ENCODE peak calls at places on chromosomes 7 and 10, in six cellular contexts. N, E, D, T, P and X are unnamed samples.

GRCh38 chr10:63671317-63671937 is 150.2 kb downstream of the REEP3 start:
- DNase-seq in D (no peak), P (no peak), E (peak), N (no peak), T (peak), X (peak)

GRCh38 chr10:50622497-50623298 is 1.1 kb downstream of the SGMS1 start:
- DNase-seq in N (peak), E (peak), D (peak), T (peak), P (peak), X (peak)

GRCh38 chr10:21355591-21356011 is 169.9 kb downstream of the SKIDA1 start:
- DNase-seq in D (no peak), N (no peak), T (peak), P (no peak), E (peak), X (peak)

GRCh38 chr10:11793762-11794479 is 29.2 kb upstream of the PROSER2 start:
- DNase-seq in P (no peak), D (no peak), T (peak), N (no peak), E (peak), X (peak)

GRCh38 chr10:2477154-2477553 is 590.2 kb upstream of the PFKP start:
- DNase-seq in E (no peak), P (no peak), D (no peak), N (no peak), T (no peak), X (no peak)

GRCh38 chr7:25750738-25751529 is 401.1 kb upstream of the NFE2L3 start:
- DNase-seq in E (no peak), T (no peak), P (no peak), D (peak), N (no peak), X (no peak)

GRCh38 chr7:117308891-117309290 is 14.0 kb downstream of the WNT2 start:
- DNase-seq in N (no peak), D (no peak), T (no peak), E (no peak), P (no peak), X (no peak)

GRCh38 chr10:15829495-15829894 is 30.8 kb downstream of the MINDY3 start:
- DNase-seq in N (no peak), T (no peak), D (no peak), E (no peak), P (no peak), X (no peak)

GRCh38 chr10:115129752-115130151 is 36.6 kb downstream of the ATRNL1 start:
- DNase-seq in N (peak), P (no peak), E (peak), T (peak), D (no peak), X (peak)

GRCh38 chr7:115230882-115231508 is 309.1 kb downstream of the MDFIC start:
- DNase-seq in E (peak), N (no peak), T (peak), D (peak), P (no peak), X (peak)

DNA sequence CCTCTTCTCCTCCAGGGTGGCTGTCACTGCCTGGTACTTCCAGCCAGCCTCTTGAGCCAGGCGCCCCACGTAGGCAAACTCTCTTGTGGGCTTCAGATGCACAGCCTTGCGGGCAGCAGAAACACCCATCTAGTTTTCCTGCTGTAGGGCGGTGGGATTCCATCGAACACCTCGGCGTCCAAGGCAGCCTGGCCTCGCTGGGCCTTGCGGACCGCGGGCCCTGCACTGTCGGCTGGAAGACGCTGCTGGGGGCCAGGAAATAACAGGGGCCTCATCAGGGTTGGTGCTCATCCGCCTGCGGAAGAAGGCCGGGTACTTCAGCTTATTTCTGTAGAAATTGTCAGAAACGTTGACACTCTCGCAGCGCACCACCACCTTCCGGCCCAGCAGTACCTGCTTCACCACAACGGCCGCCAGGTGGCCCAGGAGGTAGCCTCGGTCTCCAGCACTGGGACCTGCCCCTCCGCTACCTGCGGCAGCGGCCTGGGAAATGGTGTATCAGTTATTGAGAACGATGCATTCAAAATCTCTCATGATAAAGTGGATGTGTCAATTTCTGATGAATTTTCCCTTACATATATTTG is 61.1 kb downstream of the WDFY4 start:
- DNase-seq in T (no peak), D (no peak), N (no peak), E (no peak), P (peak), X (no peak)
- TF ChIP-seq CTCF in T (no peak), D (no peak), N (no peak), E (no peak), P (no peak), X (peak)

DNA sequence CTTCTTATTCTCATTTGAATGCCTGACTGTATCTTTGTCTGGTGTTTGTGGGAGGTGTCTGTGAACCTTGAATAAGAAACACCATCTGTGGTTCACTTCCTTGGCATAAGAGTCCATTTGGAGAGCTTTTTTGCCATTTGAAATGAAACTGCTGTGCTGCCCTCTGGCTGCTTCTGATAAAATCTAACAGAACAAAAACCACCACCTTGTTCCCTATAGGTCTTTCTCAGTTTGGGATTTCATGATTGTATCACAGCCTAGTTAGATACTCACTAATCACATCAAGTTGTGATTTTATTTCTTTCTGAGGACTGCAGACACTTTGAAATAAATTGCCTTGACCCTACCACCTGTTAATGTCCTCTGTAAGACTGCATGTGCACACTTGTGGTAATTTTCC is 102.7 kb upstream of the FAM13C start:
- DNase-seq in T (peak), N (no peak), P (no peak), E (peak), D (no peak), X (no peak)
- TF ChIP-seq CTCF in T (peak), N (no peak), P (no peak), E (peak), D (peak), X (no peak)

GRCh38 chr7:2070151-2070763 is 162.5 kb downstream of the MAD1L1 start:
- DNase-seq in E (no peak), D (no peak), T (no peak), N (no peak), P (no peak), X (no peak)

GRCh38 chr7:2071133-2071832 is 161.5 kb downstream of the MAD1L1 start:
- DNase-seq in E (no peak), N (peak), T (no peak), D (no peak), P (no peak), X (no peak)

GRCh38 chr7:2069472-2069860 is 163.3 kb downstream of the MAD1L1 start:
- DNase-seq in E (no peak), D (no peak), N (no peak), T (peak), P (no peak), X (no peak)

GRCh38 chr7:2066251-2066919 is 166.4 kb downstream of the MAD1L1 start:
- DNase-seq in D (no peak), E (no peak), P (peak), T (no peak), N (no peak), X (no peak)

GRCh38 chr7:2068693-2069471 is 163.9 kb downstream of the MAD1L1 start:
- DNase-seq in T (no peak), P (no peak), D (no peak), E (no peak), N (no peak), X (no peak)
- TF ChIP-seq CTCF in T (no peak), P (no peak), D (no peak), E (no peak), N (no peak), X (no peak)

GRCh38 chr10:123678376-123678775 is 12.2 kb downstream of the GPR26 start:
- DNase-seq in P (no peak), N (no peak), T (no peak), D (no peak), E (no peak), X (no peak)
- TF ChIP-seq CTCF in P (no peak), N (no peak), T (no peak), D (no peak), E (no peak), X (peak)

GRCh38 chr7:102072636-102073209 is 213.9 kb upstream of the SH2B2 start:
- DNase-seq in P (no peak), T (peak), E (peak), N (no peak), D (no peak), X (no peak)

GRCh38 chr7:102066476-102066875 is 220.2 kb upstream of the SH2B2 start:
- DNase-seq in N (no peak), T (no peak), E (no peak), P (no peak), D (no peak), X (no peak)

GRCh38 chr7:102068846-102069245 is 217.8 kb upstream of the SH2B2 start:
- DNase-seq in E (no peak), P (no peak), T (no peak), N (no peak), D (no peak), X (no peak)

GRCh38 chr7:102072003-102072402 is 214.7 kb upstream of the SH2B2 start:
- DNase-seq in P (no peak), T (no peak), N (no peak), E (no peak), D (no peak), X (no peak)

DNA sequence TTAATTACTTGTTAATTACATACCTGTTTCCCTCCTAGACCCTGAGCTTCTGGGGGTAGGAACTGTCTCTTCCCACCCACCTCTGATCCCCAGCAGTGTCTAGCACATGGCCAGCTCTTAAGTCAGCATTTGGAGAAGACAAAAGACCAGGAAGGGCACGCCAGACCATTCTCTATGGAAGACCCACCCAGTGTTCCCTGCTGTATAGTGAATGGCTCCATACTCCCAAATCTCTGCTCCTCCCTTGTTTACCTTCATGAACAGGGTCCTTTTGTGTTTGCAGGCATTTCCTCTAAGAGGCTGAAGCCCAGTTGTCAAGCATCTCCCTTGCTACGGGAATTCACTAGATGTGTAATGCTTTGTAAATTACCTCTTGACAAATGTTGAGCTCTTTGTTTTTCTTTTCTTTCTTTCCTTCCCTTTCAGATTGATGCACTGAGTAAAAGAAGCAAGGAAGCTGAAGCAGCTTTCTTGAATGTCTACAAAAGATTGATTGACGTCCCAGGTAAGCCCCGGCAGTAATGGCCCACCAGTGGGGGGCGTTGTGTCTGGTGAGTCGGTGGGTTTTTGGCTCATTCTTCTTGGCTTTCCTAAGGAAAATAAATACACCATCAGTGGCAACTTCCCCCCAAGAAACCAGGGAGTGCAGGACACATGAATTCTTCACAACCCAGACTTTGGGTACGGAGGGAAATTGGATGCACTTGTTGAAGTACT is 216.6 kb upstream of the SH2B2 start:
- DNase-seq in P (no peak), T (no peak), D (no peak), E (no peak), N (no peak), X (no peak)
- TF ChIP-seq CTCF in P (no peak), T (no peak), D (no peak), E (no peak), N (no peak), X (peak)